ENCODE peak calls at places on chromosome X, in seven cellular contexts. X is suprapubic skin, D is esophagus squamous epithelium, G is breast epithelium, P is IMR-90, W is Peyer's patch, O is adrenal gland. F is an unnamed sample.

GRCh38 chrX:136259543-136259942 is 8.3 kb upstream of the MAP7D3 start:
- DNase-seq in X (no peak), D (no peak), G (no peak), P (peak; percentile 68), W (no peak), O (no peak), F (no peak)

GRCh38 chrX:131262738-131263679 is 26.1 kb downstream of the IGSF1 start:
- DNase-seq in X (no peak), D (no peak), G (no peak), P (no peak), W (no peak), O (peak; percentile 23), F (no peak)

GRCh38 chrX:25523574-25523973 is 507.8 kb upstream of the ARX start:
- DNase-seq in X (no peak), D (no peak), G (no peak), P (peak; percentile 36), W (no peak), O (peak; percentile 44), F (no peak)

GRCh38 chrX:54042609-54043010 is 1.7 kb downstream of the PHF8 start:
- DNase-seq in X (peak; percentile 62), D (no peak), G (peak; percentile 48), P (peak; percentile 63), W (peak; percentile 56), O (peak; percentile 59), F (peak; percentile 16)

GRCh38 chrX:112834016-112834855 is 6.4 kb downstream of the AMOT start:
- DNase-seq in X (no peak), D (no peak), G (no peak), P (peak; percentile 77), W (no peak), O (no peak), F (no peak)

GRCh38 chrX:103831342-103831802 is 685 bp downstream of the RAB9B start:
- DNase-seq in X (no peak), D (no peak), G (no peak), P (no peak), W (no peak), O (no peak), F (no peak)

GRCh38 chrX:69291111-69291510 is 125.9 kb upstream of the PJA1 start:
- DNase-seq in X (no peak), D (no peak), G (no peak), P (no peak), W (no peak), O (no peak), F (no peak)

GRCh38 chrX:140503714-140504351 is 1.0 kb downstream of the SOX3 start:
- DNase-seq in X (no peak), D (no peak), G (no peak), P (peak; percentile 7), W (no peak), O (peak; percentile 44), F (no peak)

GRCh38 chrX:71111141-71111843 is at the start of gene IL2RG:
- DNase-seq in X (no peak), D (peak; percentile 6), G (no peak), P (no peak), W (peak; percentile 92), O (no peak), F (no peak)

GRCh38 chrX:40318076-40318475 is 220.3 kb upstream of the BCOR start:
- DNase-seq in X (no peak), D (no peak), G (no peak), P (no peak), W (no peak), O (no peak), F (no peak)

GRCh38 chrX:119635179-119635578 is 29.0 kb upstream of the NKRF start:
- DNase-seq in X (no peak), D (no peak), G (no peak), P (no peak), W (no peak), O (no peak), F (no peak)

GRCh38 chrX:136467321-136467720 is 20.4 kb upstream of the BRS3 start:
- DNase-seq in X (no peak), D (no peak), G (no peak), P (no peak), W (no peak), O (no peak), F (no peak)

GRCh38 chrX:44012484-44013096 is 39.4 kb upstream of the NDP start:
- DNase-seq in X (peak; percentile 59), D (no peak), G (no peak), P (peak; percentile 41), W (peak; percentile 49), O (peak; percentile 76), F (no peak)

GRCh38 chrX:68257015-68257414 is 176.3 kb downstream of the OPHN1 start:
- DNase-seq in X (no peak), D (no peak), G (no peak), P (no peak), W (no peak), O (no peak), F (no peak)

GRCh38 chrX:68894513-68895338 is 65.9 kb downstream of the EFNB1 start:
- DNase-seq in X (no peak), D (no peak), G (peak; percentile 53), P (peak; percentile 18), W (peak; percentile 70), O (peak; percentile 59), F (peak; percentile 38)

GRCh38 chrX:153970398-153971123 is 1.1 kb downstream of the HCFC1 start:
- DNase-seq in X (peak; percentile 66), D (no peak), G (no peak), P (peak; percentile 71), W (no peak), O (peak; percentile 66), F (no peak)

GRCh38 chrX:120768681-120769080 is 107.0 kb downstream of the CT47B1 start:
- DNase-seq in X (no peak), D (no peak), G (no peak), P (peak; percentile 35), W (no peak), O (no peak), F (no peak)

DNA sequence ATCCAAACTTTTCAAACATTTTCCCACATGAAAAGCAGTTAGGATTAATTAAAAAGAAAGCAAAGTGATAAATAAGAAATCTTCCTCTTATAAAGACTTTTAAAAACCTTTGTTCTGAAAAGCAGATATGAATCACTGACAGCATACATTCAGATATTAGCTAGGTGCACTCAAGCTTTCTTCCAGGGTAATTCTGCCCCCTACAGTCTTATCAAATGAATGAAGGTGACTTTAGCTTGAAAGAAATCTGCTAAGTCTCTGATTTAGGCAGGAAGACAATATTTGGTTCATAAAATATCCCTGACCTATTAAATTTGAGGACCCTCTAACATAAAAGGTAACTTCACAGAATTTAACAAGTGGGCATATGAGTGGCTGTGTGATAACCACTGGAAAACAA is 209.1 kb upstream of the FAM47A start:
- DNase-seq in X (no peak), D (no peak), G (no peak), P (no peak), W (no peak), O (no peak), F (no peak)
- TF ChIP-seq CTCF in X (no peak), D (no peak), G (no peak), P (no peak), W (no peak), O (no peak), F (no peak)

GRCh38 chrX:9997524-9997923 is 30.4 kb downstream of the CLDN34 start:
- DNase-seq in X (no peak), D (no peak), G (no peak), P (no peak), W (no peak), O (no peak), F (no peak)
- TF ChIP-seq POLR2A in X (no peak), D (no peak), G (no peak), P (no peak), W (no peak), O (no peak), F (no peak)

GRCh38 chrX:143648705-143649104 is 12.8 kb upstream of the SLITRK4 start:
- DNase-seq in X (no peak), D (no peak), G (no peak), P (no peak), W (no peak), O (peak; percentile 23), F (no peak)
- TF ChIP-seq CTCF in X (no peak), D (no peak), G (no peak), P (no peak), W (no peak), O (peak; percentile 33), F (no peak)

GRCh38 chrX:23786268-23786815 is 3.4 kb downstream of the SAT1 start:
- DNase-seq in X (no peak), D (no peak), G (no peak), P (no peak), W (no peak), O (no peak), F (no peak)
- TF ChIP-seq POLR2A in X (no peak), D (no peak), G (no peak), P (peak; percentile 72), W (no peak), O (peak; percentile 36), F (no peak)

GRCh38 chrX:30060718-30061117 is 154.6 kb upstream of the MAGEB2 start:
- DNase-seq in X (no peak), D (no peak), G (no peak), P (peak; percentile 21), W (no peak), O (no peak), F (no peak)
- TF ChIP-seq CTCF in X (no peak), D (no peak), G (no peak), P (peak; percentile 52), W (no peak), O (no peak), F (no peak)